ENCODE peak calls at places on chromosomes 2 and 18, in eight cellular contexts. L, O, J, V, D, S, X and E are unnamed samples.

GRCh38 chr2:161233858-161234431 is 73.7 kb downstream of the TANK start:
- DNase-seq in X (no peak), J (no peak), O (no peak), D (no peak), L (no peak), S (no peak), V (no peak), E (no peak)

GRCh38 chr2:240434728-240435456 is 571 bp upstream of the GPC1 start:
- DNase-seq in V (peak), L (peak), S (peak), O (peak), D (peak), J (peak), X (peak), E (peak)

GRCh38 chr18:59870623-59871130 is 29.1 kb upstream of the PMAIP1 start:
- DNase-seq in X (no peak), V (no peak), L (no peak), S (no peak), D (no peak), O (peak), J (no peak), E (no peak)

GRCh38 chr2:132623096-132623839 is 46.7 kb downstream of the LYPD1 start:
- DNase-seq in L (no peak), D (no peak), V (no peak), O (peak), X (no peak), J (no peak), S (no peak), E (no peak)

GRCh38 chr2:26722911-26723310 is 30.4 kb downstream of the KCNK3 start:
- DNase-seq in D (no peak), S (no peak), X (no peak), V (no peak), O (no peak), L (no peak), J (no peak), E (no peak)

GRCh38 chr2:236254021-236254420 is 10.2 kb downstream of the ASB18 start:
- DNase-seq in D (no peak), J (no peak), V (no peak), O (peak), X (no peak), L (no peak), S (no peak), E (no peak)

GRCh38 chr2:227623225-227623624 is 5.9 kb downstream of the SCYGR4 start:
- DNase-seq in X (no peak), L (no peak), J (no peak), V (no peak), D (no peak), O (peak), S (no peak), E (no peak)

GRCh38 chr2:60553496-60553991 is at the start of gene BCL11A:
- DNase-seq in D (peak), J (peak), L (peak), V (peak), O (peak), S (peak), X (peak), E (no peak)

GRCh38 chr2:99397251-99397920 is 60.2 kb downstream of the EIF5B start:
- DNase-seq in S (no peak), J (no peak), O (no peak), L (peak), D (no peak), X (no peak), V (no peak), E (no peak)

GRCh38 chr2:126642031-126642430 is 13.9 kb upstream of the GYPC start:
- DNase-seq in D (no peak), S (no peak), X (no peak), J (no peak), O (no peak), L (no peak), V (no peak), E (no peak)

GRCh38 chr2:154724194-154724797 is 25.8 kb downstream of the KCNJ3 start:
- DNase-seq in L (no peak), S (no peak), J (no peak), X (no peak), V (no peak), O (no peak), D (no peak), E (no peak)

GRCh38 chr18:10421859-10422258 is 32.6 kb upstream of the APCDD1 start:
- DNase-seq in X (no peak), O (peak), L (no peak), S (no peak), J (no peak), D (no peak), V (no peak), E (no peak)

GRCh38 chr2:112048887-112049286 is 6.2 kb upstream of the TMEM87B start:
- DNase-seq in X (no peak), L (peak), D (peak), O (peak), S (no peak), J (no peak), V (peak), E (peak)

GRCh38 chr18:34720220-34720619 is 10.1 kb downstream of the DTNA start:
- DNase-seq in S (no peak), O (no peak), J (no peak), X (no peak), V (no peak), L (no peak), D (no peak), E (no peak)

GRCh38 chr2:101986804-101987740 is 4.7 kb upstream of the IL1R2 start:
- DNase-seq in V (no peak), O (no peak), D (peak), J (no peak), S (no peak), X (no peak), L (no peak), E (peak)

GRCh38 chr2:674319-674985 is 2.8 kb downstream of the TMEM18 start:
- DNase-seq in L (no peak), D (no peak), V (no peak), S (no peak), X (no peak), O (peak), J (no peak), E (no peak)

GRCh38 chr2:85409719-85410583 is at the start of gene CAPG:
- DNase-seq in L (no peak), D (peak), S (no peak), J (no peak), X (peak), V (peak), O (no peak), E (no peak)

GRCh38 chr2:139000087-139000486 is 219.9 kb upstream of the NXPH2 start:
- DNase-seq in O (no peak), J (no peak), S (no peak), X (no peak), V (no peak), L (no peak), D (no peak), E (no peak)